ENCODE peak calls at places on chromosomes 7 and 10, in six cellular contexts. B is stomach, Q is GM12865, N is GM06990, L is OCI-LY7, X is ovary. C is an unnamed sample.

GRCh38 chr7:97346349-97346748 is 228.9 kb downstream of the SDHAF3 start:
- DNase-seq in Q (no peak), L (no peak), B (no peak), N (no peak), X (no peak), C (no peak)

GRCh38 chr10:132464256-132465192 is 67.5 kb downstream of the PWWP2B start:
- DNase-seq in N (no peak), L (no peak), B (peak), X (peak), Q (no peak), C (no peak)

GRCh38 chr7:138941545-138941944 is 39.6 kb downstream of the KIAA1549 start:
- DNase-seq in X (no peak), B (no peak), N (no peak), L (no peak), Q (no peak), C (no peak)

GRCh38 chr7:81482600-81483186 is 287.2 kb downstream of the HGF start:
- DNase-seq in X (no peak), B (no peak), Q (peak), N (no peak), L (peak), C (peak)

GRCh38 chr10:110530131-110530831 is 32.6 kb downstream of the DUSP5 start:
- DNase-seq in N (no peak), X (peak), L (no peak), Q (no peak), B (no peak), C (peak)

GRCh38 chr10:109264004-109264403 is 659.3 kb downstream of the XPNPEP1 start:
- DNase-seq in L (no peak), N (no peak), B (no peak), Q (no peak), X (no peak), C (no peak)

GRCh38 chr10:69316313-69317059 is 38.2 kb downstream of the HK1 start:
- DNase-seq in X (no peak), L (no peak), Q (no peak), N (no peak), B (no peak), C (no peak)

GRCh38 chr7:80087051-80087767 is 47.4 kb upstream of the GNAI1 start:
- DNase-seq in L (no peak), X (no peak), Q (no peak), B (no peak), N (no peak), C (no peak)

GRCh38 chr7:46654546-46655443 is 733.7 kb upstream of the IGFBP3 start:
- DNase-seq in B (no peak), X (no peak), Q (no peak), N (no peak), L (no peak), C (no peak)

GRCh38 chr10:100730739-100731602 is 14.4 kb upstream of the PAX2 start:
- DNase-seq in L (no peak), X (no peak), N (peak), Q (peak), B (peak), C (no peak)

GRCh38 chr10:36263871-36264270 is 621.8 kb upstream of the FZD8 start:
- DNase-seq in L (no peak), N (no peak), X (no peak), B (no peak), Q (no peak), C (no peak)

GRCh38 chr7:18927134-18927533 is 190.3 kb downstream of the TWIST1 start:
- DNase-seq in X (no peak), B (no peak), Q (no peak), N (no peak), L (no peak), C (no peak)

GRCh38 chr10:55509168-55509567 is 708.1 kb upstream of the PCDH15 start:
- DNase-seq in N (no peak), Q (no peak), X (no peak), L (no peak), B (no peak), C (no peak)

GRCh38 chr10:101585841-101586240 is 2.2 kb downstream of the POLL start:
- DNase-seq in L (no peak), B (no peak), Q (no peak), N (no peak), X (no peak), C (no peak)

GRCh38 chr7:133703547-133703946 is 423.6 kb upstream of the LRGUK start:
- DNase-seq in Q (no peak), X (no peak), N (no peak), L (no peak), B (no peak), C (no peak)

GRCh38 chr7:51224811-51225581 is 91.6 kb downstream of the COBL start:
- DNase-seq in N (no peak), L (no peak), B (peak), X (no peak), Q (no peak), C (no peak)

GRCh38 chr7:148983220-148984146 is 44.8 kb downstream of the PDIA4 start:
- DNase-seq in Q (peak), X (peak), L (peak), N (peak), B (peak), C (peak)

GRCh38 chr10:84166620-84167288 is 6.8 kb upstream of the GPR15LG start:
- DNase-seq in L (no peak), B (no peak), Q (peak), X (no peak), N (peak), C (no peak)

GRCh38 chr7:28771901-28772622 is 186.1 kb downstream of the TRIL start:
- DNase-seq in N (no peak), B (no peak), X (no peak), L (no peak), Q (no peak), C (no peak)

GRCh38 chr10:61974611-61975010 is 73.1 kb downstream of the ARID5B start:
- DNase-seq in L (peak), B (peak), N (no peak), X (peak), Q (peak), C (peak)